ENCODE peak calls at places on chromosomes 2 and 18, in eight cellular contexts. J is cardiac muscle cell; I is iPS-NIHi11; K is NCI-H345; R is activated naive CD8-positive, alpha-beta T cell treated with anti-CD3 and anti-CD28 coated beads, Interleukin-2, amount 50 U/mL, for 16 hours; C is H4; Y is effector CD4-positive, alpha-beta T cell; D is HEK293T. O is an unnamed sample.
A peak's percentile ranks its signal among the peaks of the same experiment; 100 is the strongest.

GRCh38 chr2:56500317-56500716 is 316.5 kb downstream of the CCDC85A start:
- DNase-seq in J (no peak), I (no peak), K (no peak), R (no peak), C (no peak), Y (no peak), D (no peak), O (no peak)

GRCh38 chr2:16589465-16589864 is 76.2 kb downstream of the CYRIA start:
- DNase-seq in J (no peak), I (no peak), K (no peak), R (no peak), C (no peak), Y (no peak), D (no peak), O (no peak)

GRCh38 chr2:234488913-234489451 is 7.9 kb downstream of the ARL4C start:
- DNase-seq in J (no peak), I (no peak), K (no peak), R (peak; percentile 51), C (no peak), Y (peak; percentile 76), D (no peak), O (peak; percentile 82)

GRCh38 chr18:63994783-63995399 is 25.0 kb downstream of the SERPINB8 start:
- DNase-seq in J (peak; percentile 59), I (peak; percentile 67), K (peak; percentile 3), R (no peak), C (peak; percentile 61), Y (no peak), D (peak; percentile 48), O (peak; percentile 18)

GRCh38 chr2:144999040-144999875 is 479.3 kb upstream of the ZEB2 start:
- DNase-seq in J (no peak), I (no peak), K (no peak), R (no peak), C (no peak), Y (no peak), D (no peak), O (no peak)

GRCh38 chr2:69366-70344 is 23.4 kb upstream of the FAM110C start:
- DNase-seq in J (no peak), I (peak; percentile 13), K (peak; percentile 29), R (no peak), C (peak; percentile 17), Y (no peak), D (no peak), O (no peak)

GRCh38 chr2:42068571-42069178 is 20.9 kb downstream of the PKDCC start:
- DNase-seq in J (no peak), I (no peak), K (no peak), R (no peak), C (peak; percentile 70), Y (no peak), D (no peak), O (no peak)

GRCh38 chr2:187319441-187320108 is 128.5 kb downstream of the CALCRL start:
- DNase-seq in J (no peak), I (no peak), K (no peak), R (no peak), C (no peak), Y (no peak), D (no peak), O (no peak)

GRCh38 chr2:66436546-66436945 is 1.6 kb downstream of the MEIS1 start:
- DNase-seq in J (no peak), I (no peak), K (no peak), R (no peak), C (no peak), Y (no peak), D (no peak), O (no peak)

GRCh38 chr18:22015156-22015555 is 154.2 kb upstream of the GATA6 start:
- DNase-seq in J (no peak), I (no peak), K (no peak), R (no peak), C (no peak), Y (no peak), D (no peak), O (no peak)

GRCh38 chr2:62340981-62341624 is 145.2 kb downstream of the B3GNT2 start:
- DNase-seq in J (peak; percentile 73), I (no peak), K (peak; percentile 79), R (no peak), C (no peak), Y (no peak), D (no peak), O (no peak)

GRCh38 chr2:176643711-176644110 is 374.5 kb downstream of the MTX2 start:
- DNase-seq in J (no peak), I (peak; percentile 31), K (peak; percentile 77), R (no peak), C (no peak), Y (no peak), D (peak; percentile 21), O (no peak)

GRCh38 chr2:23385351-23385747 is 370 bp downstream of the KLHL29 start:
- DNase-seq in J (no peak), I (peak; percentile 74), K (peak; percentile 58), R (no peak), C (no peak), Y (no peak), D (peak; percentile 45), O (no peak)

GRCh38 chr2:120817136-120817955 is 81.7 kb downstream of the GLI2 start:
- DNase-seq in J (no peak), I (no peak), K (no peak), R (no peak), C (no peak), Y (no peak), D (no peak), O (no peak)

GRCh38 chr2:9191044-9191481 is 15.5 kb upstream of the ASAP2 start:
- DNase-seq in J (peak; percentile 77), I (peak; percentile 69), K (no peak), R (no peak), C (peak; percentile 54), Y (no peak), D (peak; percentile 44), O (no peak)

GRCh38 chr2:168702579-168702978 is 99.9 kb upstream of the NOSTRIN start:
- DNase-seq in J (no peak), I (no peak), K (no peak), R (no peak), C (no peak), Y (no peak), D (no peak), O (no peak)

GRCh38 chr2:238130111-238130695 is 8.3 kb upstream of the KLHL30 start:
- DNase-seq in J (no peak), I (no peak), K (no peak), R (no peak), C (no peak), Y (no peak), D (no peak), O (no peak)

GRCh38 chr2:105431367-105432088 is 32.7 kb upstream of the FHL2 start:
- DNase-seq in J (no peak), I (no peak), K (no peak), R (no peak), C (no peak), Y (no peak), D (no peak), O (no peak)

GRCh38 chr18:59359576-59359952 is 499 bp upstream of the LMAN1 start:
- DNase-seq in J (no peak), I (no peak), K (no peak), R (no peak), C (no peak), Y (no peak), D (no peak), O (no peak)

GRCh38 chr2:20617892-20618467 is 32.9 kb downstream of the HS1BP3 start:
- DNase-seq in J (peak; percentile 94), I (peak; percentile 72), K (peak; percentile 8), R (no peak), C (peak; percentile 89), Y (no peak), D (peak; percentile 54), O (no peak)

GRCh38 chr18:8982416-8983183 is 119.9 kb upstream of the NDUFV2 start:
- DNase-seq in J (peak; percentile 41), I (peak; percentile 43), K (peak; percentile 10), R (no peak), C (peak; percentile 56), Y (no peak), D (peak; percentile 17), O (no peak)

GRCh38 chr2:28274911-28275685 is 117.6 kb upstream of the FOSL2 start:
- DNase-seq in J (no peak), I (peak; percentile 26), K (no peak), R (no peak), C (peak; percentile 89), Y (no peak), D (no peak), O (no peak)

GRCh38 chr18:59189746-59190145 is 30.2 kb upstream of the GRP start:
- DNase-seq in J (no peak), I (no peak), K (no peak), R (no peak), C (no peak), Y (no peak), D (no peak), O (no peak)

GRCh38 chr18:73691118-73691517 is 456.5 kb downstream of the FBXO15 start:
- DNase-seq in J (no peak), I (no peak), K (no peak), R (no peak), C (peak; percentile 67), Y (no peak), D (no peak), O (no peak)

GRCh38 chr18:60053747-60054304 is 154.0 kb downstream of the PMAIP1 start:
- DNase-seq in J (peak; percentile 2), I (peak; percentile 34), K (no peak), R (no peak), C (peak; percentile 91), Y (no peak), D (no peak), O (no peak)

GRCh38 chr2:101473911-101474751 is 781 bp downstream of the RFX8 start:
- DNase-seq in J (peak; percentile 55), I (peak; percentile 81), K (peak; percentile 61), R (no peak), C (no peak), Y (no peak), D (no peak), O (peak; percentile 4)

GRCh38 chr18:45838302-45839070 is 13.0 kb downstream of the SIGLEC15 start:
- DNase-seq in J (no peak), I (no peak), K (no peak), R (no peak), C (no peak), Y (no peak), D (no peak), O (no peak)

GRCh38 chr18:26091047-26091630 is 726 bp upstream of the SS18 start:
- DNase-seq in J (no peak), I (peak; percentile 58), K (peak; percentile 67), R (peak; percentile 8), C (peak; percentile 61), Y (no peak), D (no peak), O (no peak)

GRCh38 chr2:213238753-213239591 is 45.3 kb upstream of the SPAG16 start:
- DNase-seq in J (no peak), I (no peak), K (no peak), R (no peak), C (peak; percentile 27), Y (no peak), D (no peak), O (no peak)

GRCh38 chr18:39591647-39592046 is 2026.0 kb upstream of the CELF4 start:
- DNase-seq in J (no peak), I (peak; percentile 55), K (no peak), R (no peak), C (no peak), Y (no peak), D (no peak), O (no peak)